ENCODE peak calls at places on chromosomes 1 and 21, in seven cellular contexts. M is heart right ventricle, J is K562, W is mucosa of descending colon, R is tibial nerve, N is right lobe of liver, T is heart left ventricle. L is an unnamed sample. For H3K4me1, the result is how much of the 10 kb centered on the place peaks cover.

GRCh38 chr1:245441699-245442098 is 286.9 kb downstream of the KIF26B start:
- DNase-seq in R (no peak), N (no peak), T (no peak), J (no peak), M (no peak), W (no peak), L (no peak)

GRCh38 chr1:174204697-174205308 is 45.5 kb downstream of the RABGAP1L start:
- DNase-seq in J (peak), W (no peak), N (no peak), R (no peak), M (no peak), T (no peak), L (no peak)

GRCh38 chr1:183896466-183897026 is 91.6 kb downstream of the RGL1 start:
- DNase-seq in W (no peak), R (no peak), T (no peak), M (no peak), J (no peak), N (no peak), L (no peak)

GRCh38 chr1:29900086-29900485 is 663.8 kb downstream of the PTPRU start:
- DNase-seq in W (no peak), R (no peak), M (no peak), N (no peak), T (no peak), J (peak), L (no peak)

GRCh38 chr1:192604979-192605620 is 29.5 kb downstream of the RGS1 start:
- DNase-seq in N (no peak), J (no peak), W (no peak), M (no peak), R (no peak), T (no peak), L (no peak)

GRCh38 chr1:114756949-114757454 is 782 bp downstream of the CSDE1 start:
- DNase-seq in J (peak), W (peak), N (peak), M (peak), T (peak), R (peak), L (peak)

GRCh38 chr1:97365026-97365425 is 555.8 kb downstream of the DPYD start:
- DNase-seq in J (no peak), N (no peak), W (no peak), M (no peak), R (no peak), T (no peak), L (no peak)

GRCh38 chr1:20837554-20838192 is 50.6 kb upstream of the HP1BP3 start:
- DNase-seq in T (no peak), W (no peak), J (no peak), R (no peak), N (no peak), M (no peak), L (no peak)

GRCh38 chr1:199857103-199857502 is 170.4 kb upstream of the NR5A2 start:
- DNase-seq in J (no peak), T (no peak), M (no peak), R (no peak), N (no peak), W (no peak), L (no peak)

GRCh38 chr1:67803380-67804279 is 29.6 kb downstream of the GNG12 start:
- DNase-seq in W (no peak), N (no peak), M (no peak), J (no peak), T (no peak), R (no peak), L (no peak)

GRCh38 chr1:234554478-234555311 is 55.3 kb downstream of the IRF2BP2 start:
- DNase-seq in R (no peak), T (no peak), W (no peak), N (no peak), J (peak), M (no peak), L (no peak)

GRCh38 chr1:228023294-228023639 is 16.5 kb downstream of the WNT3A start:
- DNase-seq in J (no peak), N (no peak), T (no peak), W (no peak), R (no peak), M (no peak), L (no peak)

GRCh38 chr21:42905195-42905594 is 12.1 kb downstream of the NDUFV3 start:
- DNase-seq in J (no peak), T (no peak), N (no peak), W (no peak), R (no peak), M (no peak), L (no peak)
- H3K4me1 ChIP-seq in J (under half), T (under half), N (under half), W (under half), R (under half), M (under half), L (under half)

DNA sequence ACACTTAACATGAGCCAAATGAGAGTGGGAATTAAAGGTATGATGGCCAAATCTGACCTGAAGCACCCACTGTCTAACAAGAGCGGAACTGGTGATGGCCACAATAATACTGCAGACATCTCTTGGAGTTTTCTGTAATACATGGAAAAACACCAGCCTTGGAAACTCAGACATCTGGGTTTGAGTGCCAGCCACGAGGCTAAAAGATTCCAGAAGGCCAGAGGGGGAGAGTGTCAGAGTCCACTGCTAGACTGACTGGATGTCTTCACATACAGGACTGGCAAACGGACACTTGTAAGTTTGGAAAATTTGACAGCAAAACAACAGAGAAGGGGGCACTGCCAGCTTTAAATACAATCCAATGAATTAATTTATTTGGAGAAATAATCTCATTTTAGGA is 175.1 kb downstream of the ADSS2 start:
- DNase-seq in T (no peak), N (no peak), J (no peak), M (no peak), W (no peak), R (no peak), L (no peak)
- H3K4me1 ChIP-seq in T (under half), N (under half), J (under half), M (under half), W (under half), R (under half), L (under half)

GRCh38 chr1:158103860-158104522 is 76.7 kb upstream of the CD1D start:
- DNase-seq in W (no peak), N (no peak), J (no peak), M (no peak), R (no peak), T (no peak), L (no peak)
- H3K4me1 ChIP-seq in W (under half), N (under half), J (under half), M (under half), R (under half), T (under half), L (under half)

GRCh38 chr21:16572032-16572431 is 842.2 kb downstream of the USP25 start:
- DNase-seq in M (no peak), R (no peak), J (no peak), T (no peak), W (no peak), N (no peak), L (no peak)
- H3K4me1 ChIP-seq in M (under half), R (under half), J (under half), T (under half), W (under half), N (under half), L (under half)

DNA sequence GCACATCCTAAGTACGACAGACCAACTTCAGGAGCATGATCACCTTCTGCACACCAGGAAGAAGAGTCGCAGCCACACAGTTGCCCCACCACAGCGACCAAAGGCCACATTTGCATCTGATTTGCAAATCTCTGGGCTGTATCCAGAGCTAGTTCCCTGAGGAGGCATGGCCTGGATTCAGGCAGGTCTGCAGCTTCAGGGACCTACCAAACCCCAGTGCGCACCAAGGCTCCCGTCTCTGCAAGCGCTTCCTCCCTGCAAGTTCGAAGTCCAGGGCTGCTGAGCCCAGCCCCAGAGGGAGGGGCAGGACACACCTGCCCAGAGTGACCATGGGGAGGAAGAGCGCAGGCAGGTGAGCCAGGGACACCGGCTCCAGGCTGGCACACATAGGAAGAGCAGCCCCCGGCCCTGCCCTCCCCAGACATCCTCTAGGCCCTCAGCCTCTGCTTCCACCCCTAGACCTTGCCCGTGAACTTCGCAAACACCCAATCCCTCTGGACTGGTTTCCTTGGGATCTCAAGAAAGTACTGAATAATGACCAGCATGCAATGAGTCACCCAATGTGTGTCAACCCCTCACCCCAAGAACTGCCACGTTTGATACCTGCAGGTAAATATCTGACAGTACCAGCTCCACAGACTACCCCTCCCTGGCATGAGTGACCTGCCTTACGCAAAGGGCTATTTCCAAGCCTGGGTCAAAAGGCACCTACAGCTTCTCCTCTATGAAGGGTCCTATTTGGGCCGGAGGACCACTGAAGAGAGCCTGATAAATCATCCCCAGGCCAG is 36.8 kb downstream of the CASZ1 start:
- DNase-seq in N (peak), T (no peak), J (no peak), M (no peak), R (no peak), W (peak), L (no peak)
- H3K4me1 ChIP-seq in N (under half), T (half or more), J (under half), M (under half), R (under half), W (half or more), L (under half)

DNA sequence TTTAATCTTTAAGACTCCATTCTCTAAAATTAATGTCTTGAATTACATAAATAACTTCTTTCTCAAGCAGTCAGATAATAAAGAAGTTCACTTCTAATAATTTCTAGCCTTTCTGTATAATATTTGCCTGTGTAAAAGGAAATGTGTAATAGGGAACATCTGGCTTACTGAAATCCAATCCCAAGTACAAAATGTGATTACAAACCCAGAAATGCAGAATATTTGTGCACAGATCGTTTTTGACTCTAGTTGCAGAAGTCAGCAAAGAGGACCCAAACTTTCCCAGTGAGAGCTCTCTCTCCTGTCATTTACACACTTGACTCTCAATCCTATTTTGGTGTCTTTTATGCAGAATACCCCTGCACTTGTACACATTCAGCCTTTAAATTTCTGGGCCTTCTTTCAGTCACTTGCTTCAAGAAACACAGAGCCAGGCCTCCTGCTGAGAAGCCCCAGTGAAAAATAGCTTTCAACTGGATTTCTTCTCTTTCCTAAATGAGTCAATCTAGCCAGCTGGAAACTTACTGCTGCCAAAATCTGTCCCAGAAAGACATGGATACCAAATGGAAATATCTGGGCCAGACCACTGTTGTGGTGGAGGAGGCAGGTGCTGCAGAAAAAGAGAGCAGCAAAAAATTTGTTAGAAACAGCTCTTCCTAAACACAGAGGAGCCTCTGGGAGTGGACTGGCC is 68.5 kb upstream of the ADAM30 start:
- DNase-seq in R (no peak), J (no peak), M (no peak), N (no peak), W (no peak), T (peak), L (no peak)
- H3K4me1 ChIP-seq in R (half or more), J (under half), M (under half), N (half or more), W (under half), T (under half), L (under half)

GRCh38 chr1:167618366-167618765 is 11.7 kb upstream of the RCSD1 start:
- DNase-seq in J (no peak), W (no peak), R (no peak), M (no peak), T (no peak), N (no peak), L (no peak)
- H3K4me1 ChIP-seq in J (under half), W (under half), R (under half), M (under half), T (under half), N (under half), L (under half)

GRCh38 chr21:45414396-45415187 is 9.6 kb downstream of the COL18A1 start:
- DNase-seq in R (no peak), J (no peak), W (peak), M (no peak), N (no peak), T (peak), L (peak)
- H3K4me1 ChIP-seq in R (under half), J (half or more), W (under half), M (under half), N (under half), T (under half), L (under half)

GRCh38 chr1:158285756-158286241 is 3.9 kb upstream of the CD1C start:
- DNase-seq in N (peak), T (peak), W (no peak), J (no peak), M (no peak), R (peak), L (peak)
- H3K4me1 ChIP-seq in N (under half), T (under half), W (under half), J (under half), M (under half), R (under half), L (under half)

DNA sequence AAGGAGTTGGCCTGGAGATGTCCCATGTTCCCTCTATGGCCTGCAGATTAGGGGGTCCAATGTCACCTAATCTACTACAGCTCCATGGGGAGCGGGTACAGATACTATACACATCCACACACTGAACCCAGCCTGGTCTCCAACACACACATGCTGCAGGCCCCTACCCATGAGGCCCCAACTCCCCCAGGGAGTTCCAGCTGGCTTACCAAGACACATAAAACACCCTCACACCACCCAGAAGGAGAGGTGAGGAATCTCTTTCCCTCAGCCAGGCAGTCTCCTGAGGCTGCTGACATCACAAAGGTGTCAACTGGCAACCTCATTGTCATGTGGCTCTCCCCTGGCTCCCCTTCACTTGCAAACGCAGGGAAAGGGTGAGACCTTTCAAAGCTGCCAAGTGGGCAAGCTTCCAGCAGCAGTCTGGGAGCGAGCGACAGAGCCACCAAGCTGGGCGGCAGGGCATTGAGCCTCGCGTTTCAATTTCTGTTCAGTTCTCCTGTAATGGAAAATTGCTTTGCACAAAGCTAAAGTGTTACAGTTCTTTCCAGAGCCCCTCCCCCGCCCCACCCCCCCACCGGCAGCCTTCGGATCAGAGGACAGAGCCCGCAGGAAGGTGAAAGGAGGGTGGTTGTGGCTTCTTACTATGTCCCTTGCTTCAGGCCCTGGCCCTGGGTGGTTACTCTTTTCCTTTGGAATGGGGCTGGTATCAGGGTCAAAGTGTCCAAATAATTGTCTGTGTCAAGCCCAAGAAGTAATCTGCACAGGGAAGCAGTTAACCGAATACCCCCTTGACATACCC is at the start of gene LRRC52:
- DNase-seq in N (peak), M (peak), R (no peak), W (no peak), J (no peak), T (peak), L (peak)
- H3K4me1 ChIP-seq in N (under half), M (under half), R (under half), W (under half), J (under half), T (under half), L (under half)

L was measured in lower lobe of right lung.